ENCODE peak calls at places on chromosomes 3 and 15, in seven cellular contexts. G is NCI-H1694 treated with DMSO at 0.1 percent for 48 hours, N is Right ventricle myocardium superior, D is ovary, R is EH, E is AG10803, U is dermis microvascular lymphatic vessel endothelial cell. Z is an unnamed sample.

GRCh38 chr15:56249080-56249479 is 5.4 kb upstream of the RFX7 start:
- DNase-seq in G (peak), N (no peak), D (no peak), R (peak), E (peak), U (no peak), Z (peak)

GRCh38 chr3:155766206-155766605 is 21.3 kb upstream of the PLCH1 start:
- DNase-seq in G (no peak), N (no peak), D (no peak), R (peak), E (no peak), U (no peak), Z (no peak)

GRCh38 chr15:64930778-64931240 is 19.1 kb downstream of the ANKDD1A start:
- DNase-seq in G (no peak), N (no peak), D (no peak), R (peak), E (peak), U (no peak), Z (no peak)

GRCh38 chr3:12905316-12906071 is 64.1 kb upstream of the RPL32 start:
- DNase-seq in G (no peak), N (peak), D (no peak), R (no peak), E (no peak), U (no peak), Z (no peak)

GRCh38 chr3:23873941-23874340 is 42.8 kb downstream of the NKIRAS1 start:
- DNase-seq in G (no peak), N (no peak), D (no peak), R (no peak), E (peak), U (no peak), Z (no peak)

GRCh38 chr3:174737966-174738365 is 121.2 kb upstream of the NAALADL2 start:
- DNase-seq in G (no peak), N (no peak), D (no peak), R (peak), E (peak), U (no peak), Z (no peak)

GRCh38 chr3:45224824-45225464 is 1.1 kb downstream of the TMEM158 start:
- DNase-seq in G (no peak), N (peak), D (peak), R (peak), E (peak), U (peak), Z (no peak)

GRCh38 chr15:101067660-101068522 is 148.7 kb downstream of the LRRK1 start:
- DNase-seq in G (no peak), N (no peak), D (no peak), R (no peak), E (no peak), U (no peak), Z (no peak)

GRCh38 chr3:7682822-7683229 is 818.8 kb upstream of the LMCD1 start:
- DNase-seq in G (no peak), N (peak), D (no peak), R (peak), E (peak), U (no peak), Z (no peak)

GRCh38 chr3:54936561-54936960 is 8.7 kb upstream of the LRTM1 start:
- DNase-seq in G (no peak), N (no peak), D (no peak), R (no peak), E (no peak), U (no peak), Z (no peak)

GRCh38 chr3:43948013-43948412 is 257.3 kb downstream of the ABHD5 start:
- DNase-seq in G (no peak), N (no peak), D (no peak), R (no peak), E (peak), U (no peak), Z (no peak)

GRCh38 chr15:98518823-98519561 is 129.3 kb upstream of the IGF1R start:
- DNase-seq in G (peak), N (no peak), D (peak), R (peak), E (peak), U (peak), Z (peak)

GRCh38 chr3:107676469-107677309 is 153.9 kb downstream of the BBX start:
- DNase-seq in G (peak), N (no peak), D (no peak), R (peak), E (peak), U (no peak), Z (peak)

GRCh38 chr15:45185069-45185779 is 2.5 kb downstream of the SHF start:
- DNase-seq in G (no peak), N (no peak), D (no peak), R (no peak), E (no peak), U (no peak), Z (no peak)

GRCh38 chr3:117671707-117672318 is 962.2 kb downstream of the TUSC7 start:
- DNase-seq in G (no peak), N (no peak), D (no peak), R (no peak), E (no peak), U (no peak), Z (no peak)